ENCODE peak calls at places on chromosomes 12 and 14, in seven cellular contexts. T is AG09319, K is GOT3, S is cardiac fibroblast, E is GM03348, J is NCI-H510A treated with DMSO at 0.1 percent for 48 hours, G is NCI-H82. N is an unnamed sample.

GRCh38 chr12:116265361-116266128 is 11.9 kb downstream of the MED13L start:
- DNase-seq in T (no peak), K (no peak), S (peak), E (no peak), J (no peak), G (no peak), N (no peak)

GRCh38 chr12:98217257-98217656 is 298.1 kb upstream of the TMPO start:
- DNase-seq in T (no peak), K (no peak), S (no peak), E (no peak), J (no peak), G (no peak), N (no peak)

GRCh38 chr12:51434305-51434704 is 9.7 kb downstream of the SLC4A8 start:
- DNase-seq in T (no peak), K (no peak), S (no peak), E (no peak), J (no peak), G (no peak), N (no peak)

GRCh38 chr12:570237-570925 is 92.9 kb downstream of the NINJ2 start:
- DNase-seq in T (peak), K (peak), S (peak), E (peak), J (no peak), G (no peak), N (no peak)

GRCh38 chr12:108949976-108950375 is 70.1 kb downstream of the DAO start:
- DNase-seq in T (no peak), K (no peak), S (no peak), E (no peak), J (no peak), G (no peak), N (no peak)

GRCh38 chr12:19155981-19156734 is 26.6 kb downstream of the PLEKHA5 start:
- DNase-seq in T (no peak), K (no peak), S (no peak), E (no peak), J (no peak), G (no peak), N (no peak)

GRCh38 chr12:87801860-87802720 is 227.1 kb downstream of the C12orf50 start:
- DNase-seq in T (no peak), K (no peak), S (peak), E (no peak), J (no peak), G (no peak), N (no peak)

GRCh38 chr14:29553427-29553826 is 374.2 kb downstream of the PRKD1 start:
- DNase-seq in T (no peak), K (no peak), S (no peak), E (no peak), J (no peak), G (no peak), N (no peak)

GRCh38 chr12:11765817-11766794 is 116.6 kb downstream of the ETV6 start:
- DNase-seq in T (no peak), K (no peak), S (peak), E (peak), J (no peak), G (peak), N (no peak)

GRCh38 chr14:100017578-100017977 is 47.6 kb upstream of the EVL start:
- DNase-seq in T (no peak), K (no peak), S (peak), E (no peak), J (no peak), G (no peak), N (no peak)

N was measured in cerebellar nuclear complex.